ENCODE peak calls at places on chromosomes 6 and 20, in ten cellular contexts. M, V, R, S, Q, O, N, X, H and T are unnamed samples.

GRCh38 chr6:111997863-111998191 is 56.1 kb upstream of the CCN6 start:
- DNase-seq in M (peak), H (no peak), R (no peak), O (no peak), S (no peak), V (no peak), X (no peak), N (peak), Q (no peak), T (no peak)

GRCh38 chr6:13463941-13464340 is 23.5 kb downstream of the GFOD1 start:
- DNase-seq in Q (no peak), O (no peak), V (no peak), N (no peak), X (no peak), R (no peak), M (no peak), S (no peak), H (no peak), T (peak)

GRCh38 chr6:149012040-149012545 is 265.3 kb downstream of the UST start:
- DNase-seq in N (no peak), O (no peak), Q (no peak), R (peak), X (no peak), M (peak), H (peak), S (no peak), V (peak), T (peak)

GRCh38 chr6:39171489-39172376 is 56.7 kb upstream of the SAYSD1 start:
- DNase-seq in Q (no peak), H (no peak), X (no peak), V (no peak), S (no peak), O (no peak), R (no peak), M (no peak), N (no peak), T (no peak)

GRCh38 chr6:143141442-143141841 is 80.8 kb downstream of the AIG1 start:
- DNase-seq in N (no peak), M (peak), X (no peak), H (no peak), S (no peak), R (peak), V (no peak), O (no peak), Q (no peak), T (peak)

GRCh38 chr6:139533573-139534471 is 159.4 kb upstream of the CITED2 start:
- DNase-seq in S (no peak), M (peak), N (no peak), V (no peak), Q (no peak), X (no peak), R (peak), O (no peak), H (peak), T (peak)

GRCh38 chr20:58851221-58851968 is 693 bp upstream of the GNAS-AS1 start:
- DNase-seq in V (no peak), O (no peak), R (no peak), X (peak), S (no peak), M (no peak), H (no peak), Q (no peak), N (no peak), T (no peak)

GRCh38 chr6:42251911-42252637 is 34.4 kb upstream of the MRPS10 start:
- DNase-seq in X (no peak), M (peak), R (peak), N (peak), Q (no peak), V (no peak), O (peak), H (peak), S (no peak), T (peak)

GRCh38 chr20:5159928-5160327 is 33.1 kb downstream of the CDS2 start:
- DNase-seq in N (no peak), O (no peak), Q (no peak), V (no peak), H (no peak), S (no peak), X (no peak), R (no peak), M (no peak), T (no peak)

GRCh38 chr6:20657274-20657800 is 123.1 kb downstream of the CDKAL1 start:
- DNase-seq in N (no peak), M (peak), V (peak), H (no peak), Q (no peak), S (no peak), O (no peak), R (no peak), X (no peak), T (peak)

GRCh38 chr6:149899486-149899885 is 1.6 kb upstream of the RAET1E start:
- DNase-seq in M (no peak), O (no peak), R (no peak), Q (no peak), S (no peak), H (no peak), X (no peak), V (no peak), N (no peak), T (no peak)

GRCh38 chr6:137903933-137904821 is 37.1 kb downstream of the TNFAIP3 start:
- DNase-seq in O (no peak), R (peak), V (peak), M (peak), H (no peak), N (no peak), S (no peak), X (no peak), Q (no peak), T (peak)

GRCh38 chr6:49556429-49556837 is 6.0 kb downstream of the C6orf141 start:
- DNase-seq in M (peak), X (no peak), V (peak), R (peak), N (no peak), Q (no peak), H (peak), O (no peak), S (no peak), T (peak)

GRCh38 chr6:49764571-49765236 is 20.5 kb upstream of the CRISP3 start:
- DNase-seq in V (no peak), Q (no peak), N (no peak), X (peak), H (no peak), R (no peak), M (no peak), O (no peak), S (no peak), T (no peak)

GRCh38 chr20:21114584-21114983 is 8.4 kb upstream of the LINC00237 start:
- DNase-seq in R (no peak), N (no peak), H (no peak), M (no peak), S (no peak), X (no peak), O (no peak), V (no peak), Q (no peak), T (no peak)
- TF ChIP-seq CTCF in R (no peak), N (no peak), H (no peak), M (no peak), S (no peak), X (no peak), O (no peak), V (no peak), Q (no peak), T (no peak)

GRCh38 chr6:159106627-159107241 is 61.9 kb upstream of the TAGAP start:
- DNase-seq in Q (peak), R (peak), N (peak), M (peak), X (peak), H (peak), S (peak), V (peak), O (peak), T (peak)

GRCh38 chr6:159108438-159108985 is 60.7 kb upstream of the FNDC1 start:
- DNase-seq in X (no peak), M (no peak), N (no peak), V (no peak), O (no peak), Q (no peak), S (no peak), R (no peak), H (no peak), T (no peak)

GRCh38 chr6:159109391-159109790 is 59.8 kb upstream of the FNDC1 start:
- DNase-seq in V (no peak), N (no peak), X (no peak), R (no peak), O (no peak), H (no peak), M (no peak), S (no peak), Q (no peak), T (no peak)

GRCh38 chr6:159105716-159106115 is 60.9 kb upstream of the TAGAP start:
- DNase-seq in X (no peak), H (no peak), O (no peak), S (no peak), N (no peak), Q (no peak), M (no peak), R (no peak), V (no peak), T (peak)

DNA sequence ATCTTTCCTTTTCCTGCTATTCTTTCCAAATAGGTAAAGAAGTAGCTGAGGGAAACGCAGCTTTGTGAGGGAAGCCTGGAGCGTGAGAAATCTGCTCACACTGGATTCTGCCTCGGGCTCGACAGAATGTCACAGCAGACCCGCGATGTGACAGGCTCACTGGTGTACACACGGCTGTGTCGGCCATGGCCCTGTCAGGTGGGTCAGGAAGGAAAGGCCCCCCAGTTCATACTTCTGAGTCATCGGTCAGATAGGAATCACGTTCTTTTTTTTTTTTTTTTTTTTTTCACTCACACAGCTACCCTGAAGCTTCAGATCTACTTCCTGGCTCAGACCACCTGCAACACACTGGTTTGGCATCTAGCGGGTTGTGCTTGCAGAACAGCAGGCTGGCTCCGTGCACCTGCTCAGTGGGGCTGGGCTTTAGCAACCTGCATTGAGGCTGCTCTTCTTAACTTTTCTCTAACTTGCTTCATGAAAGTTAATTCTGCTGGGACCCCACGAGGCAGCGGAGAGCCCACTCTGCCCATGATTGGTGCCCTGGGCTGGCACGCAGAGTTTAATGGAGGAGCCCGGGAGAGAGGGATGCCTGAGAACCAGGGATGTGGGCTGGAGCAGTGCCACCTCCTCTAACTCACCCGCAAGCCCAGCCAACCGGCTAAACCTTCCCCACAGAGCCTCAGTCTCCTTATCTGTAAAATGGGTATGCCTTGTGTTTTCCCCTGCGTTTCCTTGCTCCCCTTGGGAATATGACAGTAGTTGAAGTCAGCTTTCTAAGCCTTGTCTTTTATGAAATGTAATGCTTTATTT is 61.5 kb upstream of the FNDC1 start:
- DNase-seq in O (no peak), Q (no peak), H (no peak), N (no peak), M (no peak), X (no peak), S (peak), V (no peak), R (no peak), T (no peak)
- H3K4me3 ChIP-seq in O (no peak), Q (no peak), H (no peak), N (no peak), M (no peak), X (no peak), S (peak), V (no peak), R (no peak), T (no peak)

GRCh38 chr6:90098025-90098474 is 198.6 kb downstream of the BACH2 start:
- DNase-seq in Q (peak), H (peak), X (no peak), R (peak), M (peak), N (peak), V (peak), O (no peak), S (no peak), T (peak)
- TF ChIP-seq CTCF in Q (peak), H (peak), X (peak), R (peak), M (peak), N (peak), V (peak), O (peak), S (no peak), T (peak)

GRCh38 chr6:56851104-56851503 is 103.8 kb upstream of the BEND6 start:
- DNase-seq in O (no peak), V (peak), S (no peak), H (peak), Q (no peak), M (peak), N (no peak), R (peak), X (peak), T (no peak)
- H3K4me3 ChIP-seq in O (peak), V (peak), S (peak), H (peak), Q (peak), M (peak), N (peak), R (peak), X (peak), T (peak)

DNA sequence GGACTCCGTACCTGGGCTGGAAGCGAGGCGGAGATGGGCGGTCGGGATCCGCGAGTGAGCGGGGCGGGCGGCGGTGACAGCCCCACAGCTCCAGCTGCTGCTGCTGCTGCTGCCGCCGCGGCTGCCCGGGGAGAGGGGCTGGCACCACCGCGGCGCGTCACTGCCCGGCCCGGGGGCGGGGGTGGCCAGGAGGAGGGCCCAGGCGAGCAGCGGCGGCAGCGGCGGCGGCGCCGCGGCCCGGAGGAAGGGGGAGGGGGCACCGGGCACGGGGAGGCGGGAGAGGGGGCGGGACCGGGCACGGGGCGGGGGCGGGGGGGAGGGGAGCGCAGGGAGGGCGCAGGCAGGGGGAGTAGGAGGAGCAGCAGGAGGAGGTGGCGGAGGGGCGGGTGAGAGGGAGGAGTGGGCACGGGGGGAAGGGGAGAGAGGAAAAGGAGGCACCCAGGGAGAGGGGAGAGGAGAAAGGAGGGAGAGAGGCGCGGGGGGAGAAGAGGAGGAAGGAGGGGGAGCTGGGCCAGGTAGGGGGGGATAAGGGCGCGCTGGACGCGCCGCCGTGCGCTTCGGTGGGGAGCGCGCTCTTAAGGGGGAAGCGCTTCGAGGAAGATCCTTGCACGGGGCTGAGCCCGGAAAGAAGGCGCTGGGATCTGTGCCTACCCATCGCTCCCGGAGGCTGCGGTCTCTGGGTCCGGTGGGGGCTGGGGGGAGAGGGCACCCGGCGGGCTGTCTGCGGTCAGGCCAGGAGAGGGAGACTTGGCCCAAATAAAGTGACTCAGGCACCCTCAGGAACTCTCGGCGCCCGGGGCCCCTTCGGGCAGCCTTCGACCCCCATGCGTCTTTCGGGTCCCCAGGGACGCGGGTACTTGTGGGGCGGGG is 101.5 kb downstream of the NOL4L start:
- DNase-seq in V (peak), H (peak), M (peak), N (peak), S (peak), R (peak), O (peak), X (peak), Q (no peak), T (peak)
- TF ChIP-seq CTCF in V (no peak), H (peak), M (no peak), N (no peak), S (no peak), R (no peak), O (peak), X (no peak), Q (no peak), T (peak)

DNA sequence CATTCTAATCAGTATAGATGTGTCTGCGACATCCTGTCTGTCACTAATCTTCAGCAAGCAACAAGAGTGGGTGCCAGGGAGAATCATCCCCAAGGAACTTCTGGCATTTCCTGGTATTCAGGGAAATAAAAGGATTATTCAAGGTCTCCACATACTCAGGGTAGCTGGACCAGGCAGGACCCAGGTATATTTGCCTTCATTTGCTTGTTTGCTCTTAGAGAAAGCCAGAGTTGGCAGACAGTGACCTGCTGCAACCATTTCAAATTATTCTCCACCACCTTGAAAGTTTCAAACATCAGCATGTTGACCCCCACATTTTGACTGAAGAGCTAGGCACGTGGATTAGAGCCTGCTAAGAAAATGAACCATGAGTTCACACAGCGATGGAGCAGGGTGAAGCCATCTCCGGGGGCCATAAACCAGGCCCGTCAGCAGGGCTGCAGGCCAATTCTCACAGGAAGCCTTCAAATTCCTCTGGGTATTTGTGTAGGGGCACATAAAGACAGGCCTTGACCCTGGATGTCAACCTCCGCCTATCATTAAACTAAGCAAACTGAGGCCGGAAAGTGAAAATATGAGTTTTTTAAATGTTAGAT is 33.0 kb downstream of the TRAM2 start:
- DNase-seq in R (peak), M (peak), V (no peak), Q (no peak), N (peak), O (no peak), S (no peak), H (no peak), X (no peak), T (peak)
- H3K4me3 ChIP-seq in R (no peak), M (no peak), V (no peak), Q (no peak), N (no peak), O (no peak), S (no peak), H (no peak), X (no peak), T (no peak)

GRCh38 chr6:33492093-33492492 is 37.7 kb downstream of the ZBTB9 start:
- DNase-seq in O (no peak), Q (no peak), M (no peak), S (no peak), V (no peak), X (peak), H (no peak), R (no peak), N (no peak), T (no peak)
- TF ChIP-seq CTCF in O (no peak), Q (no peak), M (peak), S (no peak), V (no peak), X (peak), H (no peak), R (no peak), N (no peak), T (no peak)

GRCh38 chr6:23245559-23245958 is 676.2 kb downstream of the HDGFL1 start:
- DNase-seq in S (no peak), V (no peak), M (peak), H (peak), Q (no peak), O (no peak), N (no peak), X (no peak), R (peak), T (peak)
- H3K4me3 ChIP-seq in S (no peak), V (no peak), M (no peak), H (no peak), Q (no peak), O (no peak), N (no peak), X (no peak), R (no peak), T (no peak)

GRCh38 chr6:48472121-48472520 is 361.1 kb upstream of the PTCHD4 start:
- DNase-seq in R (no peak), S (no peak), X (no peak), N (no peak), M (no peak), H (peak), O (no peak), Q (no peak), V (no peak), T (peak)

GRCh38 chr6:48472535-48472934 is 361.5 kb upstream of the PTCHD4 start:
- DNase-seq in M (no peak), X (no peak), S (no peak), Q (no peak), H (no peak), O (no peak), R (no peak), V (no peak), N (no peak), T (no peak)

GRCh38 chr6:48474136-48474535 is 363.1 kb upstream of the PTCHD4 start:
- DNase-seq in Q (no peak), O (no peak), N (no peak), R (peak), V (no peak), X (no peak), S (no peak), H (no peak), M (no peak), T (peak)

GRCh38 chr6:48474764-48475674 is 364.0 kb upstream of the PTCHD4 start:
- DNase-seq in V (peak), N (no peak), Q (no peak), S (no peak), H (peak), O (no peak), X (no peak), M (peak), R (no peak), T (no peak)

GRCh38 chr6:48476257-48476656 is 365.3 kb upstream of the PTCHD4 start:
- DNase-seq in H (peak), R (peak), Q (no peak), M (peak), X (peak), N (no peak), O (no peak), V (peak), S (no peak), T (peak)
- TF ChIP-seq CTCF in H (peak), R (peak), Q (no peak), M (peak), X (peak), N (no peak), O (peak), V (peak), S (no peak), T (peak)

GRCh38 chr20:38872491-38873049 is 53.6 kb upstream of the FAM83D start:
- DNase-seq in R (no peak), H (no peak), X (no peak), V (no peak), O (no peak), M (no peak), Q (no peak), N (no peak), S (no peak), T (no peak)
- H3K4me3 ChIP-seq in R (no peak), H (no peak), X (no peak), V (no peak), O (no peak), M (no peak), Q (no peak), N (no peak), S (peak), T (no peak)